ENCODE peak calls at places on chromosomes 5 and 9, in five cellular contexts. S is CD8-positive, alpha-beta T cell; V is heart right ventricle; J is mesendoderm; W is SJSA1. T is an unnamed sample.

GRCh38 chr9:129640871-129641750 is 840 bp downstream of the ASB6 start:
- DNase-seq in V (no peak), W (no peak), J (no peak), S (no peak), T (no peak)

GRCh38 chr9:79902937-79903600 is 331.3 kb downstream of the TLE4 start:
- DNase-seq in S (no peak), W (no peak), J (no peak), V (no peak), T (no peak)

GRCh38 chr5:88883566-88884434 is 816 bp upstream of the MEF2C start:
- DNase-seq in W (peak; percentile 85), S (no peak), J (peak; percentile 62), V (peak; percentile 78), T (no peak)

GRCh38 chr9:134236001-134236421 is 71.6 kb upstream of the RNU6ATAC start:
- DNase-seq in S (no peak), W (no peak), J (no peak), V (no peak), T (no peak)

GRCh38 chr9:36731576-36731975 is 158.9 kb downstream of the MELK start:
- DNase-seq in W (no peak), J (no peak), V (no peak), S (no peak), T (no peak)

GRCh38 chr5:171757853-171758535 is 27.6 kb upstream of the SMIM23 start:
- DNase-seq in J (no peak), S (no peak), V (no peak), W (peak; percentile 93), T (no peak)

GRCh38 chr5:143248822-143249579 is 154.5 kb downstream of the NR3C1 start:
- DNase-seq in J (no peak), V (no peak), W (peak; percentile 55), S (no peak), T (no peak)

GRCh38 chr5:117888688-117889087 is 1099.7 kb downstream of the DTWD2 start:
- DNase-seq in W (no peak), V (no peak), J (no peak), S (no peak), T (no peak)

GRCh38 chr9:134827559-134827958 is 53.1 kb upstream of the FCN2 start:
- DNase-seq in V (no peak), J (no peak), W (no peak), S (no peak), T (no peak)

GRCh38 chr9:126615251-126615790 is 1.6 kb downstream of the LMX1B start:
- DNase-seq in V (peak; percentile 38), S (peak; percentile 18), J (peak; percentile 63), W (no peak), T (no peak)

GRCh38 chr5:83564069-83564749 is 92.7 kb downstream of the VCAN start:
- DNase-seq in J (peak; percentile 42), S (no peak), W (peak; percentile 42), V (no peak), T (peak; percentile 40)

GRCh38 chr5:138579517-138579863 is 4.3 kb upstream of the HSPA9 start:
- DNase-seq in W (no peak), V (no peak), J (no peak), S (no peak), T (no peak)

GRCh38 chr5:165258188-165258855 is 1752.9 kb downstream of the MAT2B start:
- DNase-seq in J (no peak), V (no peak), S (no peak), W (no peak), T (no peak)

GRCh38 chr5:7478459-7478858 is 82.5 kb downstream of the ADCY2 start:
- DNase-seq in V (no peak), S (no peak), J (no peak), W (no peak), T (no peak)

GRCh38 chr5:157327771-157328170 is 61.8 kb downstream of the CYFIP2 start:
- DNase-seq in S (no peak), V (no peak), W (no peak), J (no peak), T (peak; percentile 43)

GRCh38 chr5:1513326-1514026 is 10.3 kb downstream of the LPCAT1 start:
- DNase-seq in J (no peak), S (no peak), W (no peak), V (no peak), T (no peak)

GRCh38 chr5:1515921-1516571 is 7.7 kb downstream of the LPCAT1 start:
- DNase-seq in J (peak; percentile 98), S (no peak), V (peak; percentile 4), W (no peak), T (no peak)

GRCh38 chr5:1512541-1513291 is 11.0 kb downstream of the LPCAT1 start:
- DNase-seq in W (no peak), J (no peak), S (no peak), V (peak; percentile 5), T (no peak)

GRCh38 chr5:1515311-1515920 is 8.3 kb downstream of the LPCAT1 start:
- DNase-seq in S (no peak), W (no peak), V (peak; percentile 10), J (peak; percentile 32), T (no peak)

DNA sequence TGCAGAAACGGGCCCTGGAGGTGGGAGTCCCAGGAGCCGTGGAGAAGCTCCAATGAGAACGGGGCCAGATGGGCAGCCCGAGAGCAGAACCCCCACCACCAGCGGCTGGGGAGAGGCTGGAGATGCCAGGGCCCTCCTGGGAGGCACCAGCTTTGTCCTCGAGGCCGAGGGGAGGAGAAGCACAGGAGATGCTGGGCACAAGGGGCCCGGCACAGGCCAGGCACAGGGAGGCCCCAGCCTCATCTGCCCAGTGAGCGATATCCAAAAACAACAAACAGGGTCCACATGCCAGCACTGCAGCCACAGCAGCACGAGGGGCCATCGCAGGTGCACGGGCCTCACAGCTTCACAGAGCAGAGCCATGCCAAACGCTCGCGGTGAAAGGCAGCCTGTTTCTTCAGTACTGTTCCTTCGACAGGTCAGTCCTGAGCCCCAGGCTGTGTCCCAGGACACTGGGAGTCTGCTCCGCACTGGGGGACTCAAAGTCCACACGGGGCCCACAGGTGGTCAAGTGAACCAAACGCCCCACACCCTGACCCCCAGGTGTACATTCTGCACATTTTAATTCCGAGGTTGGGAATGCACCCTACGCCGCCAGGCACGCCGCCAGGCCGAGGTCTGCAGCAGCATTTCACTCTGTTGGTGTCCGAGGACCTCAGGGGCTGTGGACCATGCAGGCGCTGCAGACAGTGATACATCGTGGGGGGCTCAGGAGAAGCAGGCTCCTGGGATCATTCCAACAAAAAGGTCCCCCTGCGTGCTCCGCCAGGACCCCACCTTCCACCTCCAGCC is 9.5 kb downstream of the LPCAT1 start:
- DNase-seq in W (no peak), J (no peak), V (peak; percentile 9), S (no peak), T (no peak)
- H3K4me1 ChIP-seq in W (peaks cover 8% of the 10 kb centered on the region), J (peaks cover 9% of the 10 kb centered on the region), V (no peaks in the 10 kb centered on the region), S (peaks cover 43% of the 10 kb centered on the region), T (no peaks in the 10 kb centered on the region)

GRCh38 chr5:1824903-1825841 is 24.0 kb downstream of the NDUFS6 start:
- DNase-seq in J (no peak), V (no peak), S (no peak), W (no peak), T (no peak)

GRCh38 chr5:1830571-1831228 is 29.5 kb downstream of the NDUFS6 start:
- DNase-seq in V (no peak), J (no peak), S (no peak), W (no peak), T (no peak)

GRCh38 chr5:1824109-1824821 is 23.1 kb downstream of the NDUFS6 start:
- DNase-seq in J (no peak), W (no peak), S (no peak), V (no peak), T (no peak)

GRCh38 chr5:1826235-1826980 is 25.2 kb downstream of the NDUFS6 start:
- DNase-seq in J (no peak), S (no peak), V (no peak), W (no peak), T (no peak)

DNA sequence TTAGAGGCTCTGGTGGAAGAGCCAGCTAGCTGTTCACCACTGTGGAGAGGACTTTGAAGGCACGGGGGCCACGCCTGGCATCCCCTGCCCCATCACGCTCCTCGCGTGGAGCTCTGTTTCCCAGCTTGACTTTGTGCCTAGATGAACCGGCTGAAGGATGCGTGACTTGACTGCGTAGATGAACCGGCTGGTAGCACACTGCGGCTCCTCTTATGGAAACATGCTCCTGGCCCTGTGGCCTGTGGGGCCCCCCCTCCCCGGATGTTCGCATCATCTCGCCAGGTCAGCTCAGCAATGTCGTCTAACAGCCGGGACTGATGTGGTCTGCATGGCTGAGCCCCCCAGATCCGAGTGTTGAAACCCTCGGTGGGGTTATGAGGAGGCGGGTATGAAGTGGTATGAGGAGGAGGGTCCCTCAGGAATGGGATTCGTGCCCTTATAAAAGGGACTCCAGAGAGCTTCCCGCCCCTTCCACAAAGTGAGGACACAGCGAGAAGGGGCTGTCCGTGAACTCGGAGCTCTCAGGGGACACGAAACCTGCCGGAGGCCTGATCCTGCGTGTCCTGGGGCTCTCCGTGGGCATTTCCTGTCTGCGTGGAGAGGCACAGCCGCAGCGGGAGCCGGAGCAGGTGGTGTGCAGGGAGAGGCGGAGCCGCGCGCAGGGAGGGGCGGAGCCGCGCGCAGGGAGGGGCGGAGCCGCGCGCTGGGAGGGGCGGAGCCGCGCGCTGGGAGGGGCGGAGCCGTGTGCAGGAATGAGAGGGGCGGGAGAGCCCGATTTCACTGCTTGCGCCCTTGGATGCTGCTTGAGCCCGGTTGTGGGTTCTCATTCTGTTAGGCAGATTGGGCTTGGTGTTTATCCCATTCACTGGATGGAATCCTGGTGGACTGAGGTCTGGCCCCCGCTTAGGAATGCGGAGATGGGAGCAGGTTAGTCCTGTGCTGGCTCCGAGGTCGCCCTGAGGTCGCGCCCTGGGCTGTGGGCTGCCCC is 26.5 kb downstream of the NDUFS6 start:
- DNase-seq in V (no peak), J (peak; percentile 46), W (no peak), S (no peak), T (peak; percentile 34)
- H3K36me3 ChIP-seq in V (peaks cover 27% of the 10 kb centered on the region), J (no peaks in the 10 kb centered on the region), W (peaks cover 17% of the 10 kb centered on the region), S (no peaks in the 10 kb centered on the region), T (no peaks in the 10 kb centered on the region)

GRCh38 chr9:4102078-4102477 is 197.8 kb downstream of the GLIS3 start:
- DNase-seq in S (no peak), W (no peak), J (no peak), V (no peak), T (no peak)
- H3K4me1 ChIP-seq in S (no peaks in the 10 kb centered on the region), W (peaks cover 18% of the 10 kb centered on the region), J (no peaks in the 10 kb centered on the region), V (no peaks in the 10 kb centered on the region), T (no peaks in the 10 kb centered on the region)

DNA sequence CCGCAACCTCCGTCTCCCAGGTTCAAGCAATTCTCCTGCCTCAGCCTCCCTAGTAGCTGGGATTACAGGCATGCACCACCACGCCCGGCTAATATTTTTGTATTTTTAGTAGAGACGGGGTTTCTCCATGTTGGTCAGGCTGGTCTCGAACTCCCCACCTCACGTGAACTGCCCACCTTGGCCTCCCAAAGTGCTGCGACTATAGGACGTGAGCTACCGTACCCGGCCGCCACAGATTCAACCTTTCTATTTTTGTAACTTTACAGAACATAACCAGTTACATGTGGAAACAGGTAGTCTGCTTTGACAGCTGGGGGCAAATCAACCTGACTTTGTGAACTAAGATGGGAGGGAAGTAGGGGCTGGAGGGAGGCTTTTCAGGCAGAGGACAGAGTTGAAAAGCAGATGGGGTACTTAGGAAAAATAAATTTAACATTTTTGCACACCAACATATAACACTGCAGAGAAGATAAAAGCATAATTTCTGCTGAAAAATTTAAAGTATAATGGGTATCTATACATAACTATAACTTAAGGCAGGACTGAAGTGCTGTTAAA is 5.2 kb downstream of the RPL37 start:
- DNase-seq in W (no peak), S (no peak), J (no peak), V (no peak), T (no peak)
- H3K36me3 ChIP-seq in W (peaks cover 99% of the 10 kb centered on the region), S (peaks cover 74% of the 10 kb centered on the region), J (peaks cover 19% of the 10 kb centered on the region), V (peaks cover 92% of the 10 kb centered on the region), T (peaks cover 69% of the 10 kb centered on the region)

T was measured in naive thymus-derived CD4-positive, alpha-beta T cell.